ENCODE peak calls at places on chromosomes 5 and 9, in four cellular contexts. One of them, this sample, is unnamed.

GRCh38 chr5:61767231-61768080 is 435.4 kb downstream of the ZSWIM6 start:
- DNase-seq in GM20000: no peak
- DNase-seq in GM12865: no peak
- DNase-seq in Calu3: no peak
- DNase-seq in this sample: no peak

GRCh38 chr9:135137398-135137832 is 49.9 kb downstream of the OLFM1 start:
- DNase-seq in Calu3: no peak
- DNase-seq in GM12865: no peak
- DNase-seq in GM20000: no peak
- DNase-seq in this sample: no peak

GRCh38 chr9:126947529-126947928 is 32.9 kb downstream of the RALGPS1 start:
- DNase-seq in GM20000: no peak
- DNase-seq in Calu3: peak
- DNase-seq in GM12865: peak
- DNase-seq in this sample: no peak

GRCh38 chr9:105637787-105638395 is 24.4 kb upstream of the TAL2 start:
- DNase-seq in GM20000: no peak
- DNase-seq in Calu3: no peak
- DNase-seq in GM12865: no peak
- DNase-seq in this sample: no peak

GRCh38 chr9:79686381-79687130 is 114.8 kb downstream of the TLE4 start:
- DNase-seq in GM20000: no peak
- DNase-seq in Calu3: no peak
- DNase-seq in GM12865: no peak
- DNase-seq in this sample: no peak

GRCh38 chr5:172903790-172904189 is 55.4 kb upstream of the RPL26L1 start:
- DNase-seq in GM20000: no peak
- DNase-seq in GM12865: no peak
- DNase-seq in Calu3: peak
- DNase-seq in this sample: no peak

GRCh38 chr5:134226441-134227192 is 744 bp upstream of the PPP2CA start:
- DNase-seq in GM20000: peak
- DNase-seq in GM12865: peak
- DNase-seq in Calu3: no peak
- DNase-seq in this sample: no peak

GRCh38 chr5:100855940-100856339 is 47.1 kb downstream of the ST8SIA4 start:
- DNase-seq in Calu3: no peak
- DNase-seq in GM12865: peak
- DNase-seq in GM20000: no peak
- DNase-seq in this sample: no peak

GRCh38 chr5:43661102-43661501 is 58.1 kb downstream of the NNT start:
- DNase-seq in GM20000: no peak
- DNase-seq in GM12865: peak
- DNase-seq in Calu3: peak
- DNase-seq in this sample: peak

GRCh38 chr5:57032151-57032551 is 80.2 kb upstream of the MIER3 start:
- DNase-seq in Calu3: peak
- DNase-seq in GM12865: no peak
- DNase-seq in GM20000: no peak
- DNase-seq in this sample: no peak

GRCh38 chr9:123176230-123176629 is 92.2 kb downstream of the STRBP start:
- DNase-seq in GM12865: no peak
- DNase-seq in Calu3: no peak
- DNase-seq in GM20000: no peak
- DNase-seq in this sample: no peak

GRCh38 chr9:95773061-95773433 is 102.4 kb upstream of the ERCC6L2 start:
- DNase-seq in GM20000: no peak
- DNase-seq in GM12865: no peak
- DNase-seq in Calu3: no peak
- DNase-seq in this sample: no peak

GRCh38 chr5:169354921-169355320 is 54.0 kb upstream of the SLIT3 start:
- DNase-seq in GM12865: no peak
- DNase-seq in Calu3: no peak
- DNase-seq in GM20000: no peak
- DNase-seq in this sample: no peak

DNA sequence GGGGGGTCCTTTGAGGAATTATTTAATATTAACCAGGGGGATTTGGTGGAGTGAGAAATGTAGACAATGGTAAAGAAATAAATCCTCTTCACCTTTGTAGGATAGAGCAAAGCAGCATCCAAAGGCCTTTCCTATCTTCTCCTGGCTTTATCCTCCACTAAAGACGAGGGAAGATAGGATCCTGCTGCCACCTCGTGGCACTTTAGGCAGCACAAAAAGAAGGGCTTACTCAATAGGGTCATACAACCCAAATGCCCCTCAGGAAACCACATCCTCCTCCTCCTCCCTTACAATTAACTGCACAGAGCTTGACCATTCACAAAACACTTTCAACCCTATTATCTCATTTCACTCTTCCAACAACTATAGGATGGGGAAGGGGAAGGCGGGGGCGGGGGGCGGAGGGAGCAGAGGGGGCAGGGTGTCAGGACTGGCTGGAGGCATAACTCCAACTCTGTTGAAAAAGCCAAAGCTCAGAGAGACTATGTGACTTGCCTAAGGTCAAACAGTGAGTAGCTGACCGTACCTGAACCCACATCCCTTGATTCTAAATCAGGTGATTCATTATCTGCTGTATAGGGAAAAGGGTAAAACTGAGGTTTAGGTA is 45.4 kb upstream of the MYOT start:
- DNase-seq in Calu3: peak
- DNase-seq in GM12865: peak
- DNase-seq in GM20000: peak
- DNase-seq in this sample: peak
- TF ChIP-seq CTCF in Calu3: peak
- TF ChIP-seq CTCF in GM12865: peak
- TF ChIP-seq CTCF in GM20000: peak
- TF ChIP-seq CTCF in this sample: peak

GRCh38 chr5:80093796-80094195 is 58.6 kb downstream of the THBS4 start:
- DNase-seq in Calu3: peak
- DNase-seq in GM12865: no peak
- DNase-seq in GM20000: no peak
- DNase-seq in this sample: no peak
- TF ChIP-seq CTCF in Calu3: no peak
- TF ChIP-seq CTCF in GM12865: no peak
- TF ChIP-seq CTCF in GM20000: no peak
- TF ChIP-seq CTCF in this sample: no peak

GRCh38 chr9:86239053-86239770 is 20.2 kb downstream of the C9orf153 start:
- DNase-seq in Calu3: no peak
- DNase-seq in GM12865: no peak
- DNase-seq in GM20000: no peak
- DNase-seq in this sample: no peak
- TF ChIP-seq CTCF in Calu3: no peak
- TF ChIP-seq CTCF in GM12865: no peak
- TF ChIP-seq CTCF in GM20000: no peak
- TF ChIP-seq CTCF in this sample: no peak

GRCh38 chr9:72809586-72809985 is 143.3 kb downstream of the ALDH1A1 start:
- DNase-seq in Calu3: no peak
- DNase-seq in GM12865: no peak
- DNase-seq in GM20000: no peak
- DNase-seq in this sample: no peak

GRCh38 chr9:72813544-72813943 is 139.3 kb downstream of the ALDH1A1 start:
- DNase-seq in GM20000: no peak
- DNase-seq in GM12865: no peak
- DNase-seq in Calu3: no peak
- DNase-seq in this sample: no peak

GRCh38 chr9:72812622-72813111 is 140.2 kb downstream of the ALDH1A1 start:
- DNase-seq in Calu3: no peak
- DNase-seq in GM20000: no peak
- DNase-seq in GM12865: no peak
- DNase-seq in this sample: no peak

GRCh38 chr9:72807765-72808445 is 144.9 kb downstream of the ALDH1A1 start:
- DNase-seq in GM20000: peak
- DNase-seq in GM12865: peak
- DNase-seq in Calu3: no peak
- DNase-seq in this sample: no peak

DNA sequence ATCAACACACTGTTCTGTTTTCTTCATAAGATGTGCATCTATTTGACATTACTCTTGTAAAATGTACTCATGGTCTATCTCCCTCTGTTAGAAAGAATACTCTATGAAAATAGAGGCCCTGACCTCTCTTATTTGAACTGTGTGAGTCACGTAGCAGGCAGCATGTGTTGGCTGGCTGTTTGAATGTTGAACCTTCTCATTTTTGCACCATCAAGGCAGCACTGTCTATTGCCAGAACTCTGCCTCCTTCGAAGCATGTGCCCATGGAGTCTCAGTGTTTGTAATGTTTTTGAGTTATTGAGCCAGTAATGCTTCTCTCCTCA is 144.4 kb downstream of the ALDH1A1 start:
- DNase-seq in Calu3: no peak
- DNase-seq in GM20000: no peak
- DNase-seq in GM12865: no peak
- DNase-seq in this sample: no peak
- TF ChIP-seq CTCF in Calu3: no peak
- TF ChIP-seq CTCF in GM20000: no peak
- TF ChIP-seq CTCF in GM12865: no peak
- TF ChIP-seq CTCF in this sample: peak

This sample was measured in Panc1.